ENCODE peak calls at places on chromosome 18, in eight cellular contexts. I is memory B cell; G is NCI-H1105 treated with DMSO at 0.1 percent for 48 hours; R is C1 segment of cervical spinal cord; V is GM06990; X is SW 1271; Y is anterior cingulate cortex; W is stimulated activated CD4-positive, alpha-beta T cell treated with anti-CD3 and anti-CD28 coated beads, TNF-alpha, amount 100 ng/mL, for 24 hours. C is an unnamed sample.

GRCh38 chr18:28961669-28962228 is 784.8 kb upstream of the CDH2 start:
- DNase-seq in I (no peak), G (peak), R (no peak), V (no peak), X (peak), Y (no peak), W (no peak), C (no peak)

GRCh38 chr18:159037-159652 is 788 bp downstream of the USP14 start:
- DNase-seq in I (no peak), G (no peak), R (no peak), V (no peak), X (no peak), Y (no peak), W (no peak), C (no peak)

GRCh38 chr18:3616744-3617143 is 166.8 kb downstream of the TGIF1 start:
- DNase-seq in I (no peak), G (no peak), R (no peak), V (no peak), X (no peak), Y (no peak), W (no peak), C (no peak)

GRCh38 chr18:63342206-63342605 is 22.6 kb upstream of the BCL2 start:
- DNase-seq in I (no peak), G (no peak), R (no peak), V (no peak), X (no peak), Y (no peak), W (no peak), C (no peak)

GRCh38 chr18:42426496-42427015 is 471.5 kb downstream of the PIK3C3 start:
- DNase-seq in I (no peak), G (no peak), R (no peak), V (no peak), X (no peak), Y (no peak), W (no peak), C (no peak)

GRCh38 chr18:68660355-68661183 is 54.3 kb downstream of the TMX3 start:
- DNase-seq in I (no peak), G (peak), R (peak), V (no peak), X (peak), Y (no peak), W (no peak), C (no peak)

GRCh38 chr18:3180325-3180724 is 39.4 kb downstream of the MYOM1 start:
- DNase-seq in I (no peak), G (no peak), R (no peak), V (no peak), X (no peak), Y (no peak), W (no peak), C (no peak)

GRCh38 chr18:49666045-49666444 is 104.2 kb downstream of the LIPG start:
- DNase-seq in I (no peak), G (no peak), R (no peak), V (no peak), X (no peak), Y (no peak), W (no peak), C (no peak)

GRCh38 chr18:45325791-45326190 is 289.5 kb upstream of the SLC14A2 start:
- DNase-seq in I (no peak), G (no peak), R (no peak), V (no peak), X (no peak), Y (no peak), W (no peak), C (no peak)

GRCh38 chr18:74402806-74403433 is 54.2 kb downstream of the DIPK1C start:
- DNase-seq in I (no peak), G (no peak), R (no peak), V (no peak), X (no peak), Y (no peak), W (no peak), C (no peak)

GRCh38 chr18:7617738-7618422 is 50.8 kb downstream of the PTPRM start:
- DNase-seq in I (no peak), G (no peak), R (no peak), V (no peak), X (no peak), Y (no peak), W (no peak), C (no peak)

GRCh38 chr18:51513525-51513924 is 316.0 kb upstream of the MEX3C start:
- DNase-seq in I (no peak), G (no peak), R (no peak), V (no peak), X (no peak), Y (no peak), W (no peak), C (no peak)

GRCh38 chr18:25350561-25351201 is 1.3 kb downstream of the ZNF521 start:
- DNase-seq in I (peak), G (peak), R (peak), V (peak), X (no peak), Y (peak), W (no peak), C (no peak)

C was measured in activated T-helper 9 cell treated with anti-CD3 and anti-CD28 coated beads, Interleukin-2, amount 50 U/mL, for 16 hours.